ENCODE peak calls at places on chromosomes 16 and 17, in seven cellular contexts. M is RCC 7860; E is NCI-H226; Q is fibroblast of the conjunctiva; K is stimulated activated CD4-positive, alpha-beta T cell treated with anti-CD3 and anti-CD28 coated beads, Interleukin-15, amount 100 ng/mL, for 24 hours; T is progenitor cell of endocrine pancreas; L is stimulated activated CD8-positive, alpha-beta memory T cell treated with anti-CD3 and anti-CD28 coated beads, Interleukin-15, amount 100 ng/mL, for 48 hours. X is an unnamed sample.

GRCh38 chr16:3807425-3808123 is 72.9 kb downstream of the CREBBP start:
- DNase-seq in M (no peak), E (no peak), Q (no peak), K (peak), T (no peak), L (no peak), X (no peak)

GRCh38 chr16:12311309-12311708 is 334.8 kb downstream of the SNX29 start:
- DNase-seq in M (no peak), E (no peak), Q (no peak), K (no peak), T (no peak), L (no peak), X (no peak)

GRCh38 chr16:54459509-54460235 is 173.1 kb upstream of the IRX3 start:
- DNase-seq in M (no peak), E (no peak), Q (peak), K (no peak), T (no peak), L (no peak), X (peak)

GRCh38 chr17:46770439-46770817 is 48.1 kb downstream of the WNT3 start:
- DNase-seq in M (no peak), E (no peak), Q (no peak), K (no peak), T (no peak), L (no peak), X (no peak)

GRCh38 chr17:3026856-3027751 is 36.3 kb downstream of the OR1D5 start:
- DNase-seq in M (no peak), E (no peak), Q (no peak), K (no peak), T (no peak), L (no peak), X (no peak)

GRCh38 chr17:74249966-74250365 is 24.1 kb upstream of the DNAI2 start:
- DNase-seq in M (no peak), E (no peak), Q (no peak), K (no peak), T (no peak), L (no peak), X (no peak)

GRCh38 chr17:6755281-6755680 is 565 bp upstream of the XAF1 start:
- DNase-seq in M (no peak), E (no peak), Q (peak), K (no peak), T (no peak), L (no peak), X (peak)

GRCh38 chr17:75625813-75626486 is 7.3 kb upstream of the SMIM5 start:
- DNase-seq in M (no peak), E (no peak), Q (no peak), K (peak), T (peak), L (no peak), X (no peak)

GRCh38 chr16:3214904-3215600 is 19.9 kb downstream of the ZNF200 start:
- DNase-seq in M (no peak), E (no peak), Q (no peak), K (peak), T (no peak), L (no peak), X (no peak)

GRCh38 chr17:74552037-74552436 is 6.1 kb upstream of the CD300C start:
- DNase-seq in M (no peak), E (no peak), Q (no peak), K (no peak), T (no peak), L (no peak), X (no peak)

X was measured in GM04504.